ENCODE peak calls at places on chromosomes 12 and 14, in six cellular contexts. M is A549, Q is HepG2, E is GM12878, N is K562, R is endothelial cell of umbilical vein. O is an unnamed sample.
A peak's percentile ranks its signal among the peaks of the same experiment; 100 is the strongest.

GRCh38 chr14:103724116-103724515 is 8.5 kb downstream of the ZFYVE21 start:
- DNase-seq in M (no peak), Q (no peak), E (no peak), N (no peak), R (peak; percentile 21), O (no peak)

GRCh38 chr14:88562831-88563686 is at the start of gene ZC3H14:
- DNase-seq in M (peak; percentile 91), Q (peak; percentile 77), E (peak; percentile 71), N (peak; percentile 86), R (peak; percentile 93), O (peak; percentile 91)

GRCh38 chr12:30796508-30796780 is 41.7 kb upstream of the CAPRIN2 start:
- DNase-seq in M (peak; percentile 39), Q (no peak), E (no peak), N (peak; percentile 29), R (no peak), O (no peak)

GRCh38 chr12:3604750-3605638 is 114.0 kb downstream of the PRMT8 start:
- DNase-seq in M (no peak), Q (no peak), E (no peak), N (no peak), R (peak; percentile 41), O (peak; percentile 8)

GRCh38 chr14:66974397-66975025 is 214.7 kb upstream of the GARIN2 start:
- DNase-seq in M (peak; percentile 4), Q (no peak), E (no peak), N (no peak), R (peak; percentile 5), O (no peak)

GRCh38 chr12:3168775-3169221 is 91.6 kb downstream of the TSPAN9 start:
- DNase-seq in M (peak; percentile 88), Q (no peak), E (no peak), N (peak; percentile 11), R (no peak), O (peak; percentile 29)

GRCh38 chr12:93476555-93476954 is 9.2 kb downstream of the MRPL42 start:
- DNase-seq in M (no peak), Q (peak; percentile 16), E (no peak), N (no peak), R (no peak), O (no peak)

GRCh38 chr14:44108601-44109000 is 398.5 kb downstream of the FSCB start:
- DNase-seq in M (no peak), Q (no peak), E (no peak), N (no peak), R (no peak), O (no peak)

GRCh38 chr12:67069451-67070306 is 199.5 kb upstream of the CAND1 start:
- DNase-seq in M (peak; percentile 52), Q (peak; percentile 3), E (no peak), N (peak; percentile 11), R (no peak), O (peak; percentile 27)

GRCh38 chr12:46450279-46450748 is 77.7 kb upstream of the SLC38A2 start:
- DNase-seq in M (no peak), Q (no peak), E (no peak), N (peak; percentile 36), R (peak; percentile 73), O (no peak)

GRCh38 chr12:124392271-124392990 is 97.5 kb downstream of the RFLNA start:
- DNase-seq in M (peak; percentile 92), Q (no peak), E (no peak), N (peak; percentile 47), R (peak; percentile 13), O (peak; percentile 96)

GRCh38 chr12:104303538-104304151 is at the start of gene EID3:
- DNase-seq in M (peak; percentile 90), Q (no peak), E (no peak), N (peak; percentile 50), R (peak; percentile 86), O (no peak)

GRCh38 chr14:77059276-77059934 is 30.9 kb upstream of the IRF2BPL start:
- DNase-seq in M (peak; percentile 66), Q (peak; percentile 51), E (no peak), N (peak; percentile 77), R (peak; percentile 94), O (peak; percentile 49)

GRCh38 chr14:64923015-64923414 is 8.8 kb downstream of the CHURC1 start:
- DNase-seq in M (no peak), Q (no peak), E (no peak), N (no peak), R (no peak), O (no peak)

GRCh38 chr14:102817942-102818940 is 41.0 kb downstream of the TRAF3 start:
- DNase-seq in M (no peak), Q (no peak), E (no peak), N (no peak), R (no peak), O (no peak)

GRCh38 chr14:76844223-76844622 is 18.0 kb downstream of the LRRC74A start:
- DNase-seq in M (peak; percentile 53), Q (no peak), E (no peak), N (no peak), R (peak; percentile 78), O (peak; percentile 42)

DNA sequence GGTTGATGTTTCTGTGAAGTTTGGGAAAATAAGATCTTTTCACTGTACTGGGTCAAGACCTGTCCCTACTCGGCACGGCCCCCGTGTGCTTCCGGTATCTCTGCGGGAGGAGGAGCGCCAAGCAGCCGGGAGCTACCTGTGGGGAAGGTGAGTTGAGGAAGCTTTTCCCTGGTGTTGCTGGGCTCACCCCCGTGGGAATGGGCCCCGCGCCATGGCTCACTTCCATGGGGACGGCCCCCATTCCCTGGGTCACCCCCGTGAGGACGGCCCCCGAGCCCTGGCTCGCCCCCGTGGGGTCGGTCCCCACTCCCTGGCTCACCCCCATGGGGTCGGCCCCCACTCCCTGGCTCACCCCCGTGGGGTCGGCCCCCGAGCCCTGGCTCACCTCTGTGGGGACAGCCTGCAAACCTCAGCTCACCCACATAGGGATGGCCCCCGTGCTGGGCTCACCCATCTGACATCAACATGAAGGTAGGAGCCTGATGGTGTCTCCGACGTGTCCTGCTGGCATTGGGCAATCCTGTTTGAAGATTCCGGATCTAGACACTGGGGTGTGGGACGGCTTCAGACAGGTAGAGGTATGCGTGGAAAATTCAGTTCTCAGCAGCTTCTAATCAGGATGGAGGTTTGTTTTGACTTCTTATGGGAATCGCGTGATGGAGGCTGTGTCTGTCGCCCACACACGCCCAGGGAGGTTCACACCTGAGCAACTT is 9.1 kb downstream of the LRCOL1 start:
- DNase-seq in M (no peak), Q (no peak), E (no peak), N (no peak), R (no peak), O (no peak)
- H3K4me3 ChIP-seq in M (no peak overlapping the region), Q (no peak overlapping the region), E (no peak overlapping the region), N (no peak overlapping the region), R (no peak overlapping the region), O (no peak overlapping the region)

DNA sequence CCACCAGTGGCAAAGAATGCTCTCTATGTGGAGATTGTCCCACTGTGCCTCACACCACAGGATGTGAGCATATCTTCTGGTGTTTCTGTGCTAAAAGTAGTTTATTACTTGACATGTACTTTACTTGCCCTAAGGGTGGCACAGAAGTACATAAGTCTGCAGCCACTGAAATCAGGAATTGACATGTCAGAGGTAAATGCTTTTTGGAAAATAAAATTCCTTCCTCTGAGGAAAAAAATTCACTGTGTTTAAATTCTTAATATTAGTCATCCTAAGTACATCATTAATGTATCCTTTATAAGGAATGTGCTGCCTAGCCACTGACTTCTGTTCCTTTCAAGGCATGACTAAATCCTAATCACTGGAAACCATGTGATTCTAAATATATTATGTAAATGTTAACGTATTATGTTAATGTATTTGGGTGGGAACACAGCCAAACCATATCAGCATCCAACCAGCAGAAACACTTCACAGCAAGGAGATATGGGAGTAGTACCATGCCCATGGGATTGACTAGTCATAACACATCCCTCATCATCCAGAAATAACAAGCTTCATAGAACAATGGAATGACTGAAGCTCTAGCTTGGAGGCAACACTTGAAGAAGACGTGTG is 239.7 kb upstream of the PPFIA2 start:
- DNase-seq in M (no peak), Q (no peak), E (no peak), N (no peak), R (no peak), O (no peak)
- TF ChIP-seq POLR2A in M (no peak), Q (no peak), E (no peak), N (no peak), R (no peak), O (no peak)

DNA sequence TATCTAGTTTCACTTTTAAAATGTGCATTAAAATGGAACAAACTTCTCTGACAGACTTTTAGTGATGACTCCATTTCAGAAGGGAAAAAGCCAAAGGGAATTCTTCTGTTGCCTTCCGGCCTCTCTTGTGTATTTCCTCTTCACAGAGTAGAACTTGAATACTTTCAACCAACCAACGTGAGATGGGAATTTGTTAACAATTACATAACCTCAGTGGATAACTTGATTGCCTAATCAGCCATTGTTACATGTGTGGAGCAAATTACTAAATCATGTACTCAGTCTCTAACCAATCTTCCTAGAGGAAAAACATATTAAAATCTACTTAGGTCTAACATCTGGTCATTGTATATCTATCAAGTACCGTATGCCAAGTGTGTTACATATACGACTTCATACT is 291.1 kb downstream of the SYT1 start:
- DNase-seq in M (no peak), Q (no peak), E (no peak), N (no peak), R (no peak), O (peak; percentile 7)
- TF ChIP-seq MYC in M (no peak), Q (no peak), E (no peak), N (no peak), R (no peak), O (no peak)

DNA sequence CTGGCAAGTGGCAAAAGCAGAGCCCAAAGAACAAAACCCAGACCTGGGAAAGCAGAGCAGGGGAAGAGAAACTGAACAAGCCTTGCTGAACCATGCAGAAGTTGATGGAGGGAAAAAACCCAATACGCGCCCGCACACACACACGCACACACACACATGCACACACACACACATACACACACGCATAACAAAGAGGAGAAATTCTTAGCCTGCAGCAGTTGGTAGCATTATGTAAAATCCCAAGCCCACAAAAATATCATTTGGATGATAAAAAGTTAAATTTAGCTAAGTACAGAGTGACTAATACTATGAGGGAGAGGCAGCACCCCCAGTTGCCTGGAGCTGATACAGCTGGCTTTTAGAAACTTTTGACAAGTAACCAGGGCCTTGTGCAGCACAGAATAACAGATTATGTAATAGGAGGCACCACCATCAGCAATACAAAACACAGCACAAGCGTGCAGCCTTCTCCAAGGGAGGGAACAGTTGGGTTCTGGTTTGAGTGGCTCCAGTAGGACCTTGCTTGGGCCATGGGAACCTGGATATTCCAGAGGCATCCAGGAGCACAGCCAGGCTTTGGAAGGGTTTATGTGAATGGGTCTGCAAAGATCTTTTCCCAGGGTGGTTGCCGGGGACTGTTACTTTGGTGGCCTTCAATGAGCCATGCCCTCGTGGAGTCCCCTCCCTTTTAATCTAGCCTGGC is 35.3 kb downstream of the PITPNM2 start:
- DNase-seq in M (no peak), Q (no peak), E (peak; percentile 8), N (no peak), R (no peak), O (peak; percentile 66)
- H3K4me3 ChIP-seq in M (no peak overlapping the region), Q (no peak overlapping the region), E (no peak overlapping the region), N (no peak overlapping the region), R (no peak overlapping the region), O (no peak overlapping the region)

GRCh38 chr14:24167527-24168114 is 4.3 kb upstream of the REC8 start:
- DNase-seq in M (no peak), Q (no peak), E (no peak), N (no peak), R (no peak), O (no peak)
- TF ChIP-seq POLR2A in M (no peak), Q (no peak), E (peak; percentile 76), N (no peak), R (no peak), O (no peak)

DNA sequence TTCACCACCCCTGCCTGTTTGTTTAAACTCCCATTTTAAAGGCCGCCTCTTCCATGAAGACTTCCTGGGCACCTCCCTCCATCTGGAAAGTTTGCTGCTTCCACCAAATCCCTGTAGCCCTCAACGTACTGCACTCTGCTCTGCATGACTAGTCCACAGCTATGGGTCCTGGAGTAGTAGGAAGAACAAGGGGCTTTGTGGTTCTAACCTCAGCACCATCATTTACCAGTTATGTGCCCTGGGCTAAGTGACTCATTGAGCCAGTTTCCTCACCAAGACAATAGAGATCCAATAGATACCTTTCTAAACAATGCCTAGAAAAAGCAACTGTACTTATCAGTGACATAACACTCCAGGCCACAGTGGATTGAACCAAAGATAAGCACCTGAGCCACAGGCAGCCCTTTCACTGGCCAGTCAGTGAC is 8.5 kb upstream of the LTBP2 start:
- DNase-seq in M (peak; percentile 71), Q (peak; percentile 72), E (no peak), N (peak; percentile 57), R (peak; percentile 97), O (peak; percentile 91)
- TF ChIP-seq MYC in M (no peak), Q (no peak), E (no peak), N (no peak), R (no peak), O (no peak)

O was measured in NB4.